ENCODE peak calls at places on chromosomes 11 and 22, in nine cellular contexts. E is thoracic aorta, Y is coronary artery, H is Calu3, I is H1, U is transverse colon, A is AG09309, D is prostate gland, P is B cell. C is an unnamed sample.

GRCh38 chr22:31958625-31959239 is 14.4 kb downstream of the YWHAH start:
- DNase-seq in E (no peak), Y (no peak), H (no peak), I (no peak), U (no peak), A (no peak), D (no peak), P (no peak), C (no peak)

GRCh38 chr22:29443861-29444431 is 5.6 kb downstream of the RFPL1 start:
- DNase-seq in E (no peak), Y (no peak), H (no peak), I (no peak), U (no peak), A (no peak), D (no peak), P (no peak), C (no peak)

GRCh38 chr11:95398437-95399112 is 167.6 kb upstream of the SESN3 start:
- DNase-seq in E (no peak), Y (no peak), H (no peak), I (no peak), U (no peak), A (no peak), D (no peak), P (no peak), C (no peak)

GRCh38 chr11:71248251-71248570 is 4.2 kb downstream of the SHANK2 start:
- DNase-seq in E (no peak), Y (no peak), H (no peak), I (no peak), U (no peak), A (no peak), D (no peak), P (no peak), C (no peak)

GRCh38 chr11:95764267-95764898 is 25.2 kb downstream of the FAM76B start:
- DNase-seq in E (no peak), Y (no peak), H (no peak), I (no peak), U (no peak), A (peak), D (no peak), P (no peak), C (peak)

GRCh38 chr11:40255457-40255856 is 1204.0 kb downstream of the LRRC4C start:
- DNase-seq in E (no peak), Y (no peak), H (no peak), I (no peak), U (no peak), A (no peak), D (no peak), P (no peak), C (no peak)

GRCh38 chr22:24247564-24248344 is 2.9 kb upstream of the GGT5 start:
- DNase-seq in E (peak), Y (peak), H (peak), I (peak), U (peak), A (peak), D (peak), P (no peak), C (peak)

GRCh38 chr11:102807921-102808320 is 10.0 kb upstream of the MMP1 start:
- DNase-seq in E (no peak), Y (no peak), H (peak), I (peak), U (no peak), A (no peak), D (no peak), P (no peak), C (no peak)

GRCh38 chr22:32932176-32932575 is 126.0 kb downstream of the SYN3 start:
- DNase-seq in E (no peak), Y (no peak), H (no peak), I (no peak), U (no peak), A (no peak), D (no peak), P (no peak), C (no peak)

GRCh38 chr22:44542561-44543222 is 44.7 kb upstream of the RTL6 start:
- DNase-seq in E (no peak), Y (no peak), H (no peak), I (no peak), U (no peak), A (no peak), D (no peak), P (no peak), C (no peak)

GRCh38 chr11:108629274-108629673 is 35.6 kb upstream of the DDX10 start:
- DNase-seq in E (no peak), Y (no peak), H (no peak), I (no peak), U (peak), A (no peak), D (no peak), P (no peak), C (no peak)

GRCh38 chr22:47285981-47286380 is 523.5 kb downstream of the TBC1D22A start:
- DNase-seq in E (no peak), Y (no peak), H (no peak), I (no peak), U (no peak), A (no peak), D (no peak), P (no peak), C (no peak)

GRCh38 chr11:128857341-128857740 is 9.8 kb downstream of the KCNJ1 start:
- DNase-seq in E (no peak), Y (peak), H (no peak), I (no peak), U (no peak), A (no peak), D (no peak), P (no peak), C (no peak)

GRCh38 chr11:2363816-2364370 is 13.2 kb upstream of the CD81 start:
- DNase-seq in E (no peak), Y (no peak), H (no peak), I (no peak), U (no peak), A (no peak), D (no peak), P (no peak), C (no peak)

GRCh38 chr11:132024587-132025295 is 654.3 kb downstream of the NTM start:
- DNase-seq in E (no peak), Y (no peak), H (no peak), I (no peak), U (no peak), A (peak), D (no peak), P (no peak), C (peak)

GRCh38 chr11:102802341-102802740 is 4.4 kb upstream of the MMP1 start:
- DNase-seq in E (no peak), Y (no peak), H (no peak), I (no peak), U (no peak), A (peak), D (no peak), P (no peak), C (no peak)

GRCh38 chr22:43985532-43985931 is 30.3 kb downstream of the SAMM50 start:
- DNase-seq in E (no peak), Y (no peak), H (no peak), I (no peak), U (no peak), A (no peak), D (no peak), P (no peak), C (no peak)

GRCh38 chr22:36304429-36304828 is 51.5 kb downstream of the APOL1 start:
- DNase-seq in E (no peak), Y (no peak), H (no peak), I (no peak), U (no peak), A (no peak), D (no peak), P (no peak), C (no peak)

GRCh38 chr11:73295259-73295995 is 12.6 kb upstream of the ARHGEF17 start:
- DNase-seq in E (no peak), Y (no peak), H (peak), I (peak), U (peak), A (no peak), D (peak), P (peak), C (peak)

GRCh38 chr11:73217131-73217809 is 811 bp upstream of the P2RY2 start:
- DNase-seq in E (no peak), Y (no peak), H (no peak), I (no peak), U (no peak), A (no peak), D (no peak), P (no peak), C (no peak)

GRCh38 chr11:35077709-35078695 is 61.0 kb upstream of the CD44 start:
- DNase-seq in E (no peak), Y (no peak), H (peak), I (no peak), U (no peak), A (peak), D (no peak), P (peak), C (no peak)

GRCh38 chr11:89293966-89294679 is 116.4 kb downstream of the TYR start:
- DNase-seq in E (no peak), Y (no peak), H (no peak), I (peak), U (no peak), A (no peak), D (no peak), P (no peak), C (no peak)

GRCh38 chr11:18617688-18618340 is 16.3 kb downstream of the SPTY2D1 start:
- DNase-seq in E (no peak), Y (peak), H (no peak), I (no peak), U (no peak), A (peak), D (no peak), P (no peak), C (no peak)

GRCh38 chr11:31233425-31233824 is 136.1 kb downstream of the DCDC1 start:
- DNase-seq in E (no peak), Y (no peak), H (no peak), I (no peak), U (no peak), A (no peak), D (no peak), P (no peak), C (no peak)

GRCh38 chr11:112163875-112164521 is at the start of gene IL18:
- DNase-seq in E (no peak), Y (no peak), H (peak), I (peak), U (peak), A (no peak), D (no peak), P (no peak), C (no peak)

GRCh38 chr11:133347988-133348387 is 184.3 kb downstream of the OPCML start:
- DNase-seq in E (no peak), Y (no peak), H (no peak), I (no peak), U (no peak), A (no peak), D (no peak), P (no peak), C (no peak)

GRCh38 chr22:26372890-26373289 is 56.2 kb upstream of the ASPHD2 start:
- DNase-seq in E (no peak), Y (no peak), H (no peak), I (no peak), U (no peak), A (no peak), D (no peak), P (no peak), C (no peak)

GRCh38 chr11:110832080-110832479 is 119.8 kb upstream of the ARHGAP20 start:
- DNase-seq in E (no peak), Y (no peak), H (no peak), I (no peak), U (no peak), A (no peak), D (no peak), P (no peak), C (no peak)

GRCh38 chr22:45995405-45996101 is 18.6 kb upstream of the WNT7B start:
- DNase-seq in E (no peak), Y (no peak), H (no peak), I (no peak), U (no peak), A (no peak), D (no peak), P (no peak), C (no peak)

DNA sequence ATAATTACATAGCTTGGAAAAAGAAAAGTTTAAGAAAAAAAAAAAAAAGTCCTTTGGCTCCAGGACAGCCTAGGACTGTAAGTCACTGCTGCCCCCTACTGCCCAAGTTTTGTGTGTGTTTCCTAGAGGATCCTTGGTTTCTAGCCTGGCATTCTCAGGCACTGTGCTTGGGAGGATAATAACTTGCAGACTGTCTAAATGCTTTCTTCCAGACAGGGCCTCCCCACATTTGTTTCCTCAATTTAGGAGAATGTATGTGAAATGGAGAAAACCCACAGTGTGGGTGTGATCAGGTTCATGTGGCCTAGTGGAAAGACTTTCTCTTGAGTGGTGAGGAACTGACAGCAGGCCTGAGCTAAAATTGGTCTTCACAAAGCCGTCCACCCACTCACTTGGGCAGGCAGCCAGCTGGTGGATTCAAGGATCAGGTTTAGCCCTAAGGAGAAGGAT is 191.0 kb downstream of the NAV2 start:
- DNase-seq in E (peak), Y (no peak), H (peak), I (peak), U (peak), A (peak), D (peak), P (no peak), C (peak)
- TF ChIP-seq CTCF in E (peak), Y (peak), H (peak), I (peak), U (peak), A (peak), D (peak), P (peak), C (peak)

GRCh38 chr11:48384670-48385069 is 18.4 kb upstream of the OR4C5 start:
- DNase-seq in E (no peak), Y (no peak), H (no peak), I (peak), U (no peak), A (no peak), D (no peak), P (no peak), C (no peak)
- TF ChIP-seq CTCF in E (no peak), Y (no peak), H (no peak), I (peak), U (no peak), A (no peak), D (no peak), P (no peak), C (no peak)

DNA sequence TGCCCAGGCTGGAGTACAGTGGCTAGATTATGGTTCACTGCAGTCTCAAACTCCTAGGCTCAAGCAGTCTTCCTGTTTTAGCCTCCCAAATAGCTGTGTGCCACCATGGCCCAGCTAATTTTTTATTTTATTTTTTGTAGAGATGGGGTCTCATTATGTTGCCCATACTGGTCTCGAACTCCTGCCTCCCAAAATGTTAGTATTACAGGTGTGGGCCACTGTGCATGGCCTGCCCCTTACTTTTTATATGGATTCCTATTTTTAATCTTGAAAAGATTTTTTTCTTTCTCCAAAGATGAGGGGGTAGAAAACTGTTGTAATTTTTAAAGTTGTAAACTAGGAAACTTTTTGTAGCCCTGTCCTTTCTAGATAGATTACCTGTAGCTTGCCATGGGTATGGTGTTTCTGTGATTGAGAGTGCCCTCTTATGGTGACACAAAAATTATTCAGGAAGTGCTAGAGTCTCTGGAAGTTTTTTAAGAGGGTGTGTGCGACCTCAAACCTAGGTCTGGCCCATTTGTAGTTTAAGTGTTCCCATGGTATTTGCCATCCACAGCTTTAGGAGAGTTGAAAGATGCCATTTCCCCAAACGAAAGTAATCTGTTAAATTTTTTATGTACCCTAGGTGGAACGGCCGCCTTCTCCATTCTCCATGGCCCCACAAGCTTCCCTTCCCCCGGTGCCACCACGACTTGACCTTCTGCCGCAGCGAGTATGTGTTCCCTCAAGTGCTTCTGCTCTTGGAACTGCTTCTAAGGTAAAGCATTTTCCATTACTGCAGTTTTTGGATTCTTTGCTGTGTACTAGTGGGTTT is 32.4 kb downstream of the MCAM start:
- DNase-seq in E (no peak), Y (no peak), H (peak), I (no peak), U (no peak), A (peak), D (no peak), P (peak), C (peak)
- TF ChIP-seq CTCF in E (peak), Y (no peak), H (no peak), I (no peak), U (peak), A (peak), D (peak), P (peak), C (peak)

GRCh38 chr11:76698321-76699043 is 27.9 kb upstream of the LRRC32 start:
- DNase-seq in E (no peak), Y (no peak), H (no peak), I (peak), U (no peak), A (no peak), D (no peak), P (no peak), C (no peak)
- TF ChIP-seq CTCF in E (no peak), Y (no peak), H (no peak), I (peak), U (no peak), A (peak), D (no peak), P (no peak), C (peak)

GRCh38 chr11:57551941-57552340 is 14.5 kb downstream of the SMTNL1 start:
- DNase-seq in E (no peak), Y (no peak), H (no peak), I (no peak), U (no peak), A (no peak), D (no peak), P (no peak), C (no peak)
- TF ChIP-seq CTCF in E (no peak), Y (no peak), H (no peak), I (no peak), U (no peak), A (no peak), D (no peak), P (no peak), C (no peak)

GRCh38 chr11:21658654-21659193 is 534.2 kb upstream of the ANO5 start:
- DNase-seq in E (no peak), Y (no peak), H (no peak), I (no peak), U (no peak), A (no peak), D (no peak), P (no peak), C (no peak)

GRCh38 chr11:21659961-21660360 is 532.9 kb upstream of the ANO5 start:
- DNase-seq in E (no peak), Y (no peak), H (no peak), I (no peak), U (no peak), A (no peak), D (no peak), P (no peak), C (no peak)

GRCh38 chr11:21654091-21654490 is 538.8 kb upstream of the ANO5 start:
- DNase-seq in E (no peak), Y (no peak), H (no peak), I (no peak), U (no peak), A (no peak), D (no peak), P (no peak), C (no peak)

DNA sequence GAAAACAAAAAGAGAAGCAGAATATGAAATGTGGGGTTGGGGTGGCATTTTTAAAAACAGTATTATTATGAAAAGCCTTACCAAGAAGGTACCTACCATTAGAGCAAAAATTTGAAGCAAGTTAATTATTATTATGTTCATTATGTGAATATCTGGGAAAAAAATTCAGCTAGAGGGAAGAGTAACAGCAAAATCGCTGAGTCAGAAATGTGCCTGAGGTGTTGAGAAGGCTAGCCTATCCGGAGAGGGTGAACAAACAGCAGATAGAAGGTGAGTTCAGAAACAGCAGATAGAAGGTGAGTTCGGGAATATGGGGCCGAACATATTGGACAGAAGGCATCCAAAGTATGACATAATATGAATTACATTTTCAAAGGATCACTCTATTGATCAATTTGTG is 536.8 kb upstream of the ANO5 start:
- DNase-seq in E (no peak), Y (no peak), H (no peak), I (no peak), U (no peak), A (no peak), D (no peak), P (no peak), C (no peak)
- TF ChIP-seq CTCF in E (no peak), Y (no peak), H (no peak), I (no peak), U (no peak), A (no peak), D (no peak), P (no peak), C (no peak)

DNA sequence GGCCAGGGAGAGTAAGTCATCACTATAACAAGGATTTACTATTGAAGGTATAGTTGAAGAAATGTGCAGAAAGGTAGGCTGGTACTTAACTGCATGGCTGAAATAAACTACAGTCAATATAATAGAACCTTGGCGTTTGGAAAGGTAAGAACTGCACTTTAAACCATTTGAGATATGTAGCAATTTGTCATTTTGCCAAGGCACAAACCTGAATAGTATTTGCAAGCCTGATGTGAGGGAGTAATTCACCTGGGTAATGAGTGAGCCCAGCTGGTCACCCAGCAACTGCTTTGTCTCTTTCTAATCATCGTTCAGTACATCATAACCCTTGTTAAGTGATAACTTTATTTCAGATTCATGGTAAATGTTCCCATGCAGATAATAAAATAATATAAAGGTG is 62.3 kb upstream of the SCUBE2 start:
- DNase-seq in E (no peak), Y (no peak), H (no peak), I (no peak), U (no peak), A (no peak), D (no peak), P (no peak), C (no peak)
- TF ChIP-seq CTCF in E (no peak), Y (no peak), H (no peak), I (no peak), U (no peak), A (no peak), D (no peak), P (no peak), C (no peak)